ENCODE peak calls at places on chromosomes 2 and 18, in seven cellular contexts. U is gastrocnemius medialis, O is right lobe of liver, Q is HepG2, R is breast epithelium, H is ovary, T is prostate gland. A is an unnamed sample. For H3K36me3, the result is how much of the 10 kb centered on the place peaks cover.

GRCh38 chr18:49473721-49474120 is 13.3 kb upstream of the DYM start:
- DNase-seq in U (no peak), O (no peak), Q (no peak), R (no peak), H (no peak), T (no peak), A (no peak)

GRCh38 chr2:85430780-85431601 is 12.5 kb downstream of the SH2D6 start:
- DNase-seq in U (no peak), O (no peak), Q (no peak), R (no peak), H (no peak), T (no peak), A (no peak)

GRCh38 chr18:23828426-23828825 is 139.2 kb downstream of the LAMA3 start:
- DNase-seq in U (no peak), O (no peak), Q (peak), R (no peak), H (no peak), T (no peak), A (no peak)

GRCh38 chr18:11072632-11073031 is 76.7 kb downstream of the PIEZO2 start:
- DNase-seq in U (no peak), O (no peak), Q (no peak), R (no peak), H (no peak), T (no peak), A (no peak)

GRCh38 chr2:233112261-233113113 is 52.3 kb downstream of the INPP5D start:
- DNase-seq in U (no peak), O (no peak), Q (no peak), R (peak), H (no peak), T (no peak), A (no peak)

GRCh38 chr2:189997016-189997415 is 65.5 kb downstream of the MSTN start:
- DNase-seq in U (no peak), O (no peak), Q (no peak), R (no peak), H (no peak), T (no peak), A (no peak)

GRCh38 chr2:119460076-119460475 is 28.4 kb downstream of the TMEM37 start:
- DNase-seq in U (no peak), O (no peak), Q (no peak), R (no peak), H (no peak), T (no peak), A (no peak)

GRCh38 chr2:5942204-5942603 is 250.0 kb downstream of the SOX11 start:
- DNase-seq in U (no peak), O (no peak), Q (no peak), R (no peak), H (no peak), T (no peak), A (no peak)

GRCh38 chr2:21912405-21912804 is 788.6 kb downstream of the TDRD15 start:
- DNase-seq in U (no peak), O (no peak), Q (no peak), R (no peak), H (no peak), T (no peak), A (no peak)

GRCh38 chr2:50952596-50952995 is 79.3 kb downstream of the NRXN1 start:
- DNase-seq in U (no peak), O (no peak), Q (no peak), R (no peak), H (no peak), T (no peak), A (no peak)

GRCh38 chr2:99623613-99624012 is 133.8 kb upstream of the REV1 start:
- DNase-seq in U (no peak), O (no peak), Q (no peak), R (no peak), H (no peak), T (no peak), A (no peak)

GRCh38 chr2:74740395-74741075 is 86.5 kb downstream of the SEMA4F start:
- DNase-seq in U (peak), O (no peak), Q (peak), R (no peak), H (peak), T (no peak), A (no peak)

GRCh38 chr2:217637268-217637615 is 365.6 kb downstream of the TNS1 start:
- DNase-seq in U (no peak), O (no peak), Q (no peak), R (no peak), H (no peak), T (no peak), A (no peak)

GRCh38 chr18:39966275-39966674 is 1988.8 kb upstream of the PIK3C3 start:
- DNase-seq in U (no peak), O (no peak), Q (no peak), R (no peak), H (no peak), T (no peak), A (no peak)

GRCh38 chr2:36408198-36408703 is 52.7 kb downstream of the CRIM1 start:
- DNase-seq in U (no peak), O (no peak), Q (no peak), R (no peak), H (peak), T (no peak), A (no peak)

GRCh38 chr2:196939381-196939780 is 12.9 kb upstream of the PGAP1 start:
- DNase-seq in U (no peak), O (no peak), Q (no peak), R (no peak), H (no peak), T (no peak), A (no peak)

GRCh38 chr18:32907656-32908441 is 135.0 kb upstream of the KLHL14 start:
- DNase-seq in U (no peak), O (no peak), Q (no peak), R (no peak), H (no peak), T (no peak), A (no peak)

GRCh38 chr2:240437181-240437860 is 1.9 kb downstream of the GPC1 start:
- DNase-seq in U (no peak), O (peak), Q (no peak), R (no peak), H (peak), T (no peak), A (no peak)

GRCh38 chr2:102792538-102793208 is 30.8 kb downstream of the TMEM182 start:
- DNase-seq in U (no peak), O (no peak), Q (no peak), R (no peak), H (no peak), T (no peak), A (no peak)

GRCh38 chr18:74050807-74051206 is 96.8 kb downstream of the FBXO15 start:
- DNase-seq in U (no peak), O (no peak), Q (no peak), R (no peak), H (no peak), T (no peak), A (no peak)

GRCh38 chr2:43950383-43951008 is 45.3 kb downstream of the LRPPRC start:
- DNase-seq in U (no peak), O (no peak), Q (peak), R (no peak), H (no peak), T (peak), A (no peak)

GRCh38 chr2:97673187-97673914 is 3.8 kb downstream of the C2orf92 start:
- DNase-seq in U (no peak), O (no peak), Q (no peak), R (no peak), H (no peak), T (no peak), A (no peak)

GRCh38 chr2:217785544-217786045 is 217.2 kb downstream of the TNS1 start:
- DNase-seq in U (no peak), O (peak), Q (peak), R (peak), H (peak), T (peak), A (peak)

GRCh38 chr2:73006969-73007710 is 64.4 kb downstream of the SFXN5 start:
- DNase-seq in U (no peak), O (no peak), Q (no peak), R (peak), H (no peak), T (no peak), A (no peak)

GRCh38 chr2:75199428-75200011 is at the start of gene TACR1:
- DNase-seq in U (peak), O (peak), Q (peak), R (peak), H (peak), T (peak), A (peak)

GRCh38 chr2:32168513-32168912 is 2.8 kb downstream of the SLC30A6 start:
- DNase-seq in U (no peak), O (no peak), Q (no peak), R (no peak), H (no peak), T (no peak), A (no peak)

GRCh38 chr2:231227309-231228162 is 29.1 kb downstream of the ARMC9 start:
- DNase-seq in U (peak), O (no peak), Q (peak), R (no peak), H (peak), T (peak), A (peak)

GRCh38 chr2:51995293-51995692 is 963.4 kb upstream of the NRXN1 start:
- DNase-seq in U (no peak), O (no peak), Q (no peak), R (no peak), H (no peak), T (no peak), A (no peak)

GRCh38 chr2:152353364-152353763 is 18.4 kb downstream of the FMNL2 start:
- DNase-seq in U (no peak), O (no peak), Q (peak), R (no peak), H (no peak), T (no peak), A (no peak)
- TF ChIP-seq POLR2A in U (no peak), O (no peak), Q (no peak), R (no peak), H (no peak), T (no peak), A (no peak)

GRCh38 chr2:159585607-159586006 is 30.7 kb downstream of the BAZ2B start:
- DNase-seq in U (no peak), O (no peak), Q (no peak), R (no peak), H (no peak), T (no peak), A (no peak)
- H3K36me3 ChIP-seq in U (under half), O (under half), Q (under half), R (under half), H (under half), T (under half), A (under half)

DNA sequence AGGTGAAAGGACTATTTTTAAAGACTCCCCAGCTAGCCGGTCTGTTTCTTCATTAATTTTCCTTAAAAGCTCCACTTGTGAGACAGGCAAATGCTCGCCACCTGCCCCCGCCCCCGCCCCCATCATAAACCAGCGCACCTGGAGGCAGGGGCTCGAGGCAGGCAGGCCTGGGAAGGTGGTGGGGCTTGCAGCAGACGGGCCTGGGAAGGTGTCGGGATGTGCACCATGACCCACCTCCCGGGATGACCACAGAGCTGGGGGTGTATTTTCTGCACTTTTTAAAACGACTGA is 80.8 kb upstream of the CTDP1 start:
- DNase-seq in U (no peak), O (peak), Q (no peak), R (no peak), H (no peak), T (no peak), A (no peak)
- TF ChIP-seq POLR2A in U (no peak), O (no peak), Q (no peak), R (no peak), H (no peak), T (no peak), A (no peak)

GRCh38 chr2:171841996-171842395 is 52.0 kb downstream of the SLC25A12 start:
- DNase-seq in U (no peak), O (no peak), Q (no peak), R (no peak), H (no peak), T (no peak), A (no peak)
- H3K36me3 ChIP-seq in U (under half), O (under half), Q (under half), R (under half), H (under half), T (under half), A (under half)

GRCh38 chr2:61176755-61177726 is 15.1 kb downstream of the C2orf74 start:
- DNase-seq in U (peak), O (peak), Q (peak), R (peak), H (peak), T (peak), A (peak)
- TF ChIP-seq POLR2A in U (peak), O (peak), Q (peak), R (peak), H (peak), T (peak), A (peak)

GRCh38 chr18:12335503-12335902 is 27.5 kb downstream of the TUBB6 start:
- DNase-seq in U (no peak), O (no peak), Q (no peak), R (no peak), H (no peak), T (no peak), A (no peak)

GRCh38 chr18:12334280-12335262 is 26.5 kb downstream of the TUBB6 start:
- DNase-seq in U (no peak), O (no peak), Q (no peak), R (no peak), H (no peak), T (no peak), A (no peak)

GRCh38 chr18:12336251-12336650 is 28.2 kb downstream of the TUBB6 start:
- DNase-seq in U (no peak), O (no peak), Q (no peak), R (no peak), H (no peak), T (no peak), A (no peak)

GRCh38 chr18:12338382-12338781 is 30.3 kb downstream of the TUBB6 start:
- DNase-seq in U (no peak), O (no peak), Q (no peak), R (no peak), H (no peak), T (no peak), A (no peak)

GRCh38 chr18:12336887-12337286 is 28.8 kb downstream of the TUBB6 start:
- DNase-seq in U (no peak), O (no peak), Q (peak), R (no peak), H (no peak), T (no peak), A (no peak)
- H3K36me3 ChIP-seq in U (half or more), O (under half), Q (under half), R (under half), H (under half), T (under half), A (half or more)

DNA sequence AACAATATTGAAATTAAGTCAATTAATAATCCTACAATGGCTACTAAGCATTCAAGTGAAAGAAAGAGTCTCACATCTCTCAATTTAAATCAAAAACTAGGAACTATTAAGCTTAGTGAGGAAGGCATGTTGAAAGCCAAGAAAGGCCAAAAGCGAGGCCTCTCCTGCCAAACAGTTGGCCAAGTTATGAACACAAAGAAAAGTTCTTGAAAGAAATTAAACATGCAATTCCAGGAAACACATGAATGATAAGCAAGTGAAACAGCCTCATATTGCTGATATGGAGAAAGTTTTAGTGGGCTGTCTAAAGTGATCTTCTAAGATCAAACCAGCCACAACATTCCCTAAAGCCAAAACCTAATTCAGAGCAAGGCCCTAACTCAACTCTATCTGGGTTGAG is 11.8 kb downstream of the RDH14 start:
- DNase-seq in U (no peak), O (no peak), Q (no peak), R (no peak), H (no peak), T (no peak), A (no peak)
- TF ChIP-seq POLR2A in U (no peak), O (no peak), Q (no peak), R (no peak), H (no peak), T (no peak), A (no peak)

GRCh38 chr2:238065447-238065846 is 4.6 kb downstream of the SCLY start:
- DNase-seq in U (no peak), O (no peak), Q (no peak), R (no peak), H (no peak), T (no peak), A (no peak)
- H3K36me3 ChIP-seq in U (under half), O (under half), Q (under half), R (under half), H (under half), T (under half), A (under half)

GRCh38 chr2:69893684-69894481 is at the start of gene SNRNP27:
- DNase-seq in U (peak), O (peak), Q (peak), R (peak), H (peak), T (peak), A (peak)
- TF ChIP-seq POLR2A in U (no peak), O (peak), Q (peak), R (peak), H (no peak), T (peak), A (no peak)

DNA sequence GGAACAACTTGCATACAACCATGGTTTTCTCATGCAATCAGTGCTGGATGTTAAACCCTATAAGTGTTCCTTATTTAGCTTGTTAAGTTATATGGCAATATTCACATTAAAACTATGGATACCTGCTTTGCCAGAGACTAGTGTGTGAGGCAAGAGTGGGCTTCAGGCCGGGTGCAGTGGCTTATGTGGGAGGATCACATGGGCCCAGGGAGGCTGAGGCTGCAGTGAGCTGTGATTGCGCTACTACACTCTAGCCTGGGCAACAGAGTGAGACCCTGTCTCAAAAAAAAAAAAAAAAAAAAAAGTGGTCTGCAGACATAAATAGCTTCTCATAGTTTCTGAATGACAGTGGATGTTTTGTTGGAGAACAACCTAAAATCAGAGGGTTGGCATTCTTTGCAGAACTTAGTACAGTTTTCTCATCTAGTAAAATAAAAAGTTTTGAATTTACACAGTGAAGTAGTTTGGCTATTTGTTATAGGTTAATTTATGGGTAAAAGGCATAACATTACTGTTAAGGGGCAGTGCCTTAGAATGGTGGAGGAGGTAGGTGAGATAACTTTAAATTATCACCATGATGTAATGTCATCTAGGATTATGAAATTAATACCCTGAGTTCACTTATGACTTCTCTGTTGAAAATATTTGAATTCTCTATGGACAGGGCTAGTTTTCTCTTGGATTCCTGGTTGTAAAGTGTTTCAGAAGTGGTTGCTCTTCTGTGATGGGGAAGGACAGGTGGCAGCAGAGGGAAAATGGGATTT is 5.3 kb downstream of the CERS6 start:
- DNase-seq in U (no peak), O (no peak), Q (no peak), R (no peak), H (no peak), T (no peak), A (no peak)
- H3K36me3 ChIP-seq in U (under half), O (under half), Q (under half), R (under half), H (under half), T (under half), A (under half)